ENCODE peak calls at places on chromosome 14, in six cellular contexts. B is ELF-1, M is lower leg skin, I is T-helper 17 cell, N is coronary artery, F is mesendoderm. U is an unnamed sample.

GRCh38 chr14:105067969-105068301 is 2.7 kb upstream of the GPR132 start:
- DNase-seq in N (no peak), I (no peak), B (no peak), M (no peak), F (no peak), U (no peak)

GRCh38 chr14:105316968-105317498 is 2.5 kb downstream of the PACS2 start:
- DNase-seq in F (no peak), I (no peak), N (no peak), B (no peak), M (no peak), U (no peak)

GRCh38 chr14:63544641-63545234 is 1.6 kb upstream of the PPP2R5E start:
- DNase-seq in M (no peak), B (no peak), N (no peak), I (no peak), F (no peak), U (no peak)

GRCh38 chr14:79856357-79856756 is 354.9 kb downstream of the DIO2 start:
- DNase-seq in F (no peak), I (no peak), N (no peak), B (no peak), M (no peak), U (no peak)

GRCh38 chr14:39434401-39434800 is 2.2 kb upstream of the FBXO33 start:
- DNase-seq in M (no peak), I (no peak), F (no peak), N (no peak), B (no peak), U (no peak)

GRCh38 chr14:61927521-61927920 is 165.3 kb downstream of the SNAPC1 start:
- DNase-seq in I (no peak), N (no peak), B (no peak), F (peak), M (no peak), U (no peak)

GRCh38 chr14:67837011-67837624 is 17.5 kb downstream of the RAD51B start:
- DNase-seq in B (peak), F (peak), N (no peak), M (no peak), I (peak), U (no peak)

GRCh38 chr14:55111122-55111705 is 17.8 kb upstream of the LGALS3 start:
- DNase-seq in F (peak), I (no peak), M (no peak), N (no peak), B (no peak), U (no peak)

GRCh38 chr14:92437309-92437708 is 76.3 kb upstream of the RIN3 start:
- DNase-seq in B (no peak), F (no peak), I (no peak), M (no peak), N (no peak), U (no peak)

GRCh38 chr14:96055065-96055752 is 16.0 kb downstream of the C14orf132 start:
- DNase-seq in B (no peak), I (no peak), F (no peak), N (no peak), M (no peak), U (peak)

GRCh38 chr14:95686935-95687334 is 709 bp downstream of the TCL1B start:
- DNase-seq in N (no peak), F (peak), I (no peak), B (no peak), M (no peak), U (no peak)

GRCh38 chr14:64190974-64191502 is 103.1 kb downstream of the ESR2 start:
- DNase-seq in N (no peak), M (no peak), F (no peak), I (no peak), B (no peak), U (no peak)

GRCh38 chr14:51092965-51093364 is 1.9 kb downstream of the TRIM9 start:
- DNase-seq in N (no peak), F (no peak), M (no peak), I (no peak), B (no peak), U (no peak)

GRCh38 chr14:100072783-100073346 is 7.6 kb downstream of the EVL start:
- DNase-seq in M (peak), B (no peak), N (no peak), I (peak), F (no peak), U (no peak)

GRCh38 chr14:90593254-90594040 is 196.6 kb downstream of the CALM1 start:
- DNase-seq in F (no peak), N (no peak), B (no peak), I (no peak), M (no peak), U (peak)

GRCh38 chr14:94040796-94041195 is 14.7 kb downstream of the OTUB2 start:
- DNase-seq in F (no peak), N (no peak), I (no peak), B (no peak), M (no peak), U (no peak)

GRCh38 chr14:50303744-50304471 is 8.1 kb downstream of the L2HGDH start:
- DNase-seq in M (no peak), N (no peak), I (no peak), B (no peak), F (no peak), U (no peak)

GRCh38 chr14:75522224-75522764 is at the start of gene BATF:
- DNase-seq in N (no peak), M (peak), I (peak), F (no peak), B (no peak), U (no peak)